ENCODE peak calls at places on chromosomes 2 and 18, in five cellular contexts. C is stimulated activated CD4-positive, alpha-beta T cell treated with anti-CD3 and anti-CD28 coated beads, Interleukin-4, amount 100 ng/mL, for 4 hours; S is GM12892; M is activated CD4-positive, alpha-beta T cell treated with anti-CD3 and anti-CD28 coated beads for 4 hours; B is T-helper 9 cell. R is an unnamed sample.

GRCh38 chr18:22847392-22847791 is 85.7 kb upstream of the RBBP8 start:
- DNase-seq in M (no peak), B (no peak), S (no peak), C (no peak), R (no peak)

GRCh38 chr2:208250401-208250800 is 4.5 kb downstream of the IDH1 start:
- DNase-seq in M (no peak), B (no peak), C (no peak), S (no peak), R (no peak)

GRCh38 chr18:78080081-78080480 is 830.4 kb downstream of the GALR1 start:
- DNase-seq in M (no peak), S (no peak), C (no peak), B (no peak), R (no peak)

GRCh38 chr2:128536925-128537620 is 218.4 kb upstream of the HS6ST1 start:
- DNase-seq in S (no peak), M (no peak), C (no peak), B (no peak), R (no peak)

GRCh38 chr2:159094173-159094737 is 125.8 kb downstream of the TANC1 start:
- DNase-seq in S (no peak), B (no peak), M (no peak), C (no peak), R (no peak)

GRCh38 chr2:205903549-205904129 is 182.3 kb downstream of the INO80D start:
- DNase-seq in M (no peak), S (no peak), C (no peak), B (no peak), R (no peak)

GRCh38 chr18:52077251-52077983 is 262.6 kb upstream of the DCC start:
- DNase-seq in B (no peak), M (no peak), C (no peak), S (no peak), R (no peak)

GRCh38 chr2:151251012-151251411 is 10.7 kb downstream of the RBM43 start:
- DNase-seq in S (no peak), C (no peak), B (no peak), M (no peak), R (no peak)

GRCh38 chr2:43610361-43610760 is 14.5 kb upstream of the THADA start:
- DNase-seq in M (no peak), S (no peak), C (no peak), B (no peak), R (no peak)

GRCh38 chr18:39959839-39960238 is 1995.2 kb upstream of the PIK3C3 start:
- DNase-seq in M (no peak), S (no peak), C (no peak), B (no peak), R (no peak)

GRCh38 chr18:25832008-25832604 is 258.3 kb downstream of the SS18 start:
- DNase-seq in B (no peak), C (no peak), M (no peak), S (peak; percentile 11), R (no peak)

GRCh38 chr2:211990335-211990734 is 548.3 kb downstream of the ERBB4 start:
- DNase-seq in M (no peak), B (no peak), C (no peak), S (no peak), R (no peak)

GRCh38 chr2:54432181-54433020 is 23.7 kb upstream of the SPTBN1 start:
- DNase-seq in B (no peak), S (no peak), M (no peak), C (no peak), R (no peak)

GRCh38 chr2:102704531-102704930 is 57.3 kb upstream of the TMEM182 start:
- DNase-seq in B (no peak), C (no peak), M (no peak), S (no peak), R (no peak)

GRCh38 chr18:49456794-49457193 is 3.7 kb downstream of the DYM start:
- DNase-seq in M (no peak), B (no peak), C (no peak), S (no peak), R (no peak)

GRCh38 chr2:218679119-218679518 is 7.2 kb downstream of the STK36 start:
- DNase-seq in S (no peak), B (no peak), C (no peak), M (no peak), R (no peak)

GRCh38 chr2:151176661-151177060 is 85.0 kb downstream of the RBM43 start:
- DNase-seq in S (no peak), B (no peak), M (no peak), C (no peak), R (no peak)

GRCh38 chr2:170973225-170973491 is 44.1 kb downstream of the GORASP2 start:
- DNase-seq in C (no peak), B (no peak), M (no peak), S (no peak), R (no peak)

GRCh38 chr2:99488999-99489757 is 639 bp downstream of the REV1 start:
- DNase-seq in B (peak; percentile 51), C (peak; percentile 25), S (peak; percentile 52), M (peak; percentile 19), R (peak; percentile 24)

GRCh38 chr2:139911150-139911549 is 1131.0 kb upstream of the NXPH2 start:
- DNase-seq in B (no peak), S (no peak), C (no peak), M (no peak), R (no peak)

GRCh38 chr2:234494361-234495075 is 2.4 kb downstream of the ARL4C start:
- DNase-seq in S (no peak), B (no peak), C (no peak), M (no peak), R (no peak)

GRCh38 chr2:163877316-163877715 is 141.5 kb upstream of the FIGN start:
- DNase-seq in M (no peak), C (no peak), S (no peak), B (no peak), R (no peak)

GRCh38 chr2:143169105-143169504 is 39.9 kb downstream of the ARHGAP15 start:
- DNase-seq in B (no peak), S (no peak), C (no peak), M (no peak), R (no peak)

GRCh38 chr18:50429207-50429948 is 54.5 kb downstream of the SKA1 start:
- DNase-seq in M (no peak), C (no peak), S (no peak), B (no peak), R (no peak)

GRCh38 chr2:71674158-71674807 is 220.9 kb downstream of the DYSF start:
- DNase-seq in S (no peak), C (no peak), M (no peak), B (no peak), R (no peak)

GRCh38 chr2:149989447-149990063 is 402.0 kb upstream of the MMADHC start:
- DNase-seq in M (no peak), S (no peak), B (no peak), C (no peak), R (no peak)